ENCODE peak calls at places on chromosomes 1 and 21, in six cellular contexts. One of them, this sample, is unnamed.

GRCh38 chr1:17370618-17371017 is 1.4 kb upstream of the PADI6 start:
- DNase-seq in prostate gland: no peak
- DNase-seq in fibroblast of lung: no peak
- DNase-seq in testis: no peak
- DNase-seq in ovary: no peak
- DNase-seq in endodermal cell: no peak
- DNase-seq in this sample: peak; percentile 62

GRCh38 chr1:45876000-45876399 is 72.6 kb downstream of the MAST2 start:
- DNase-seq in prostate gland: no peak
- DNase-seq in fibroblast of lung: no peak
- DNase-seq in testis: no peak
- DNase-seq in ovary: no peak
- DNase-seq in endodermal cell: no peak
- DNase-seq in this sample: no peak

GRCh38 chr1:63487336-63488065 is 35.5 kb downstream of the ITGB3BP start:
- DNase-seq in prostate gland: peak; percentile 20
- DNase-seq in fibroblast of lung: peak; percentile 93
- DNase-seq in testis: no peak
- DNase-seq in ovary: no peak
- DNase-seq in endodermal cell: no peak
- DNase-seq in this sample: no peak

GRCh38 chr21:45551816-45552695 is 9.8 kb upstream of the SLC19A1 start:
- DNase-seq in prostate gland: no peak
- DNase-seq in fibroblast of lung: no peak
- DNase-seq in testis: no peak
- DNase-seq in ovary: no peak
- DNase-seq in endodermal cell: peak; percentile 57
- DNase-seq in this sample: no peak

GRCh38 chr1:65825736-65826135 is 33.0 kb downstream of the PDE4B start:
- DNase-seq in prostate gland: no peak
- DNase-seq in fibroblast of lung: peak; percentile 85
- DNase-seq in testis: no peak
- DNase-seq in ovary: no peak
- DNase-seq in endodermal cell: no peak
- DNase-seq in this sample: no peak

GRCh38 chr1:110055493-110056283 is 14.8 kb downstream of the ALX3 start:
- DNase-seq in prostate gland: no peak
- DNase-seq in fibroblast of lung: peak; percentile 9
- DNase-seq in testis: no peak
- DNase-seq in ovary: no peak
- DNase-seq in endodermal cell: no peak
- DNase-seq in this sample: no peak

GRCh38 chr1:31617917-31618746 is 643 bp downstream of the HCRTR1 start:
- DNase-seq in prostate gland: no peak
- DNase-seq in fibroblast of lung: peak; percentile 26
- DNase-seq in testis: peak; percentile 56
- DNase-seq in ovary: no peak
- DNase-seq in endodermal cell: peak; percentile 91
- DNase-seq in this sample: peak; percentile 33

GRCh38 chr1:218867941-218868656 is 305.6 kb upstream of the LYPLAL1 start:
- DNase-seq in prostate gland: no peak
- DNase-seq in fibroblast of lung: no peak
- DNase-seq in testis: no peak
- DNase-seq in ovary: no peak
- DNase-seq in endodermal cell: no peak
- DNase-seq in this sample: no peak

GRCh38 chr1:29122987-29123870 is 474 bp downstream of the TMEM200B start:
- DNase-seq in prostate gland: no peak
- DNase-seq in fibroblast of lung: peak; percentile 58
- DNase-seq in testis: peak; percentile 37
- DNase-seq in ovary: peak; percentile 63
- DNase-seq in endodermal cell: peak; percentile 82
- DNase-seq in this sample: no peak

GRCh38 chr1:222307621-222308020 is 240.3 kb downstream of the HHIPL2 start:
- DNase-seq in prostate gland: no peak
- DNase-seq in fibroblast of lung: no peak
- DNase-seq in testis: no peak
- DNase-seq in ovary: no peak
- DNase-seq in endodermal cell: no peak
- DNase-seq in this sample: no peak

GRCh38 chr1:39683591-39684312 is 7.5 kb downstream of the HPCAL4 start:
- DNase-seq in prostate gland: no peak
- DNase-seq in fibroblast of lung: peak; percentile 10
- DNase-seq in testis: no peak
- DNase-seq in ovary: no peak
- DNase-seq in endodermal cell: peak; percentile 58
- DNase-seq in this sample: no peak

GRCh38 chr1:157110003-157110402 is 10.4 kb upstream of the ETV3L start:
- DNase-seq in prostate gland: no peak
- DNase-seq in fibroblast of lung: no peak
- DNase-seq in testis: no peak
- DNase-seq in ovary: no peak
- DNase-seq in endodermal cell: no peak
- DNase-seq in this sample: no peak

GRCh38 chr1:1434131-1434811 is 1.2 kb upstream of the VWA1 start:
- DNase-seq in prostate gland: peak; percentile 67
- DNase-seq in fibroblast of lung: no peak
- DNase-seq in testis: peak; percentile 71
- DNase-seq in ovary: peak; percentile 78
- DNase-seq in endodermal cell: peak; percentile 91
- DNase-seq in this sample: no peak

GRCh38 chr1:212938846-212939245 is 11.5 kb upstream of the VASH2 start:
- DNase-seq in prostate gland: no peak
- DNase-seq in fibroblast of lung: no peak
- DNase-seq in testis: no peak
- DNase-seq in ovary: no peak
- DNase-seq in endodermal cell: no peak
- DNase-seq in this sample: no peak

GRCh38 chr1:99445486-99445885 is 181.2 kb downstream of the PLPPR4 start:
- DNase-seq in prostate gland: no peak
- DNase-seq in fibroblast of lung: peak; percentile 48
- DNase-seq in testis: no peak
- DNase-seq in ovary: no peak
- DNase-seq in endodermal cell: no peak
- DNase-seq in this sample: no peak

GRCh38 chr1:226762988-226763740 is 24.1 kb upstream of the ITPKB start:
- DNase-seq in prostate gland: no peak
- DNase-seq in fibroblast of lung: no peak
- DNase-seq in testis: no peak
- DNase-seq in ovary: no peak
- DNase-seq in endodermal cell: peak; percentile 53
- DNase-seq in this sample: no peak

GRCh38 chr1:226730826-226731225 is 8.3 kb downstream of the ITPKB start:
- DNase-seq in prostate gland: no peak
- DNase-seq in fibroblast of lung: no peak
- DNase-seq in testis: no peak
- DNase-seq in ovary: no peak
- DNase-seq in endodermal cell: no peak
- DNase-seq in this sample: no peak

DNA sequence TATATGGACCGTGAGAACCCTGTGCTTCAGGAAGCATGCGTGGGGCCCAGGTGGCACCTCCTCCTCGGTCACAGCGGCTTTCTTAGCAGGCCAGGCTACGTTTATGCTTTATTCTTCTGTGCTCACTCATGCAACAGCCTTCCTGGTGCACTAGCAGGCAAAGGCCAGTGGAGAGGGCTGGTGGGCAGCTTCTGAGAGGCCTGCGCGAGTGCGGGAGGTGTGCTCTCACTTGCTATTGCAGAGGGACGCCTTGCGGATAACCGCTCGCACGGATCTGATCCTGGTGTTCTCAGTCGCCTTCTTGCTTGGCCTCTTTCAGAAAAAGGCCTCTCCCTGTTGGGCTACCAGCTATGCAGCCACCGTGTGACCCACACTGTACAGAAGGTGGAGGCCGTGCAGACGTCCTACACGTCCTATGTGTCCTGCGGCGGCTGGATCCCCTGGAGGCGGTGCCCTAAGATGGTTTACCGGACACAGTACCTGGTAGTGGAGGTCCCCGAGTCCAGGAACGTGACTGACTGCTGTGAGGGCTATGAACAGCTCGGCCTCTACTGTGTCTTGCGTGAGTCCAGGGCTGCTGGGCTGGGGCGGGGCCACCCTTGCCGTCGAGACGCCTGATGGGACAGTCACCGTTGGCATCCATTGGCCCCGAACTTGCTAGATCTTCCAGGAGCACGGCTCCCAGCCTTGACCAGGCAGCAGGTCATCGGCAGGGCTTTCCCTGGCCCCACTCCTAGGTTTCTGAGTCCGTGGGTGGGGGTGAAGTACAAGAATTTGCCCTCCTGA is 4.8 kb downstream of the UMODL1 start:
- DNase-seq in prostate gland: no peak
- DNase-seq in fibroblast of lung: no peak
- DNase-seq in testis: no peak
- DNase-seq in ovary: no peak
- DNase-seq in endodermal cell: no peak
- DNase-seq in this sample: no peak
- TF ChIP-seq CTCF in prostate gland: no peak
- TF ChIP-seq CTCF in fibroblast of lung: no peak
- TF ChIP-seq CTCF in testis: no peak
- TF ChIP-seq CTCF in ovary: no peak
- TF ChIP-seq CTCF in endodermal cell: peak; percentile 17
- TF ChIP-seq CTCF in this sample: no peak

DNA sequence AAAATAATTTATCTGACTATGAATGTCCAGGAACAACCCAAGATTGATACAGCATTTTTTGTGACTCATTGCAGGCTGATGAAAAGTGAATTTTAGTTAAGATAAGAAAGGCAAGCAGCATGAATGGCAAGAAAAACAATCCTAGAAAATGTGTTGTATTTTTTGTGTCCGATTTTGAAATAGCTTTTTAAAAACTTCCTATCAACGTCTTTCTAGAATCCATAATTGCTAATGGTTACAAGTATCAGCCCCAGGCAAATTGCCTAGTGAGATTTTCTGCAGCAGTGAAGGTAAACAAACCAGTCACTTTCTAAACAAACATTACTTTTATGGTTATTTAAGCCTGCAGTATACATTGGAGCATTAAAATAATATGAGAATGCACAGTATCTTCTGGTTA is 251.7 kb downstream of the PTPRC start:
- DNase-seq in prostate gland: no peak
- DNase-seq in fibroblast of lung: peak; percentile 69
- DNase-seq in testis: no peak
- DNase-seq in ovary: no peak
- DNase-seq in endodermal cell: no peak
- DNase-seq in this sample: no peak
- H3K27ac ChIP-seq in prostate gland: no peak overlapping the region
- H3K27ac ChIP-seq in fibroblast of lung: no peak overlapping the region
- H3K27ac ChIP-seq in testis: no peak overlapping the region
- H3K27ac ChIP-seq in ovary: no peak overlapping the region
- H3K27ac ChIP-seq in endodermal cell: no peak overlapping the region
- H3K27ac ChIP-seq in this sample: no peak overlapping the region

DNA sequence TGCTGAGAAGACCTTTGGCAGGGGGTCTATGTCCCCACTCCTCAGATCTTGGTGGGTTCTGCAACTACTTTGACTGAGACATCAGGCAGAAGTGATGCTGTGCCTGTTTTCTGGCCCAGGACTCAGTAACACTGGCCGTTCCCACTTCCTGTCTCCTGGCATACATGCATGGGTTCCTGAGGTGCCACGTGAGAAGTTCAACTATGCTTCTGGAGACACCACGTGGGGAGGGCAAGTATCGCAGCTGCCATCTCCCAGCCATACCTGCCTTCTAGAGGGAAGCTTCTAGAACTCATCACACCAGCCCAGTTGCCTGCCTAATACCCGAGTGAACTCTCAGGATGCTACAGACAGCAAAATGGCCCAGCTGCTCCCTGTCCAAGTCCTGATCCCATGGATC is 65.8 kb downstream of the TRABD2B start:
- DNase-seq in prostate gland: no peak
- DNase-seq in fibroblast of lung: no peak
- DNase-seq in testis: no peak
- DNase-seq in ovary: no peak
- DNase-seq in endodermal cell: peak; percentile 72
- DNase-seq in this sample: no peak
- TF ChIP-seq CTCF in prostate gland: no peak
- TF ChIP-seq CTCF in fibroblast of lung: no peak
- TF ChIP-seq CTCF in testis: no peak
- TF ChIP-seq CTCF in ovary: no peak
- TF ChIP-seq CTCF in endodermal cell: peak; percentile 55
- TF ChIP-seq CTCF in this sample: no peak

GRCh38 chr1:118945460-118945859 is 42.7 kb downstream of the TBX15 start:
- DNase-seq in prostate gland: no peak
- DNase-seq in fibroblast of lung: no peak
- DNase-seq in testis: no peak
- DNase-seq in ovary: no peak
- DNase-seq in endodermal cell: no peak
- DNase-seq in this sample: no peak
- H3K27ac ChIP-seq in prostate gland: no peak overlapping the region
- H3K27ac ChIP-seq in fibroblast of lung: no peak overlapping the region
- H3K27ac ChIP-seq in testis: no peak overlapping the region
- H3K27ac ChIP-seq in ovary: no peak overlapping the region
- H3K27ac ChIP-seq in endodermal cell: no peak overlapping the region
- H3K27ac ChIP-seq in this sample: no peak overlapping the region

DNA sequence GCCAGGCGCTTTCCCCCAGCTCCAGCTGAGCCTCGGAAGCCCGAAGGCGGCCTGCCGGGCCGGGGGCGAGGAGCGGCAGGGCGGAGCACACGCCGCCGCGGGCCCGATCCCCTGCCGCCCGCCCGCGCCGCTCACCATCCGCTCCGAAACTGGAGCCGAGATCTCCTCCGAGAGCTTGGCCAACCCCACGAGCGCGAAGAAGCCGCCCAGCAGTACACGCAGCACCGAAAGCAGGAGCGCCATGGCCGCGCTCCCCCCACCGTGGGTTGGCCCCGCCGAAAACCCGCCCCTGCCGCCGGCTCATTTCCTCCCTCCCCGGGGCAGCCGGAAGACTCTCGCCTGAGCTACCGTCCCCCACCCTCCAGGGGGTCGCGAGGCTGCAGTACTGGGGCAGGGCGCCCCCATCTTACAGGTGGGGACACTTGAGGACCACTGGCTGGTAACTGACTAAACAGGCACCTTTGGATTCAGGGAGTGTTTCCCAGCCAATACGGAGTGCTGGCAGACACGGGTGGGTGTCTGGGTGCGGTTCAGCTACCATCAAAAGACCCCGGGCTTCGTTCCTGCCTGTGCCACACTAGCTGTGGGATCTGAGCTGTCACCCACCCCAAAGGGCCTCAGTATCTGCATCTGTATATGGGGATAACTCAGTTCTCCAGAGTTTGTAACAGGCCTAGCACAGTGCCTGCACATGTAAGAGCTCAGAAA is at the start of gene TMEM35B:
- DNase-seq in prostate gland: peak; percentile 49
- DNase-seq in fibroblast of lung: peak; percentile 47
- DNase-seq in testis: peak; percentile 75
- DNase-seq in ovary: peak; percentile 68
- DNase-seq in endodermal cell: peak; percentile 87
- DNase-seq in this sample: peak; percentile 58
- TF ChIP-seq CTCF in prostate gland: no peak
- TF ChIP-seq CTCF in fibroblast of lung: no peak
- TF ChIP-seq CTCF in testis: peak; percentile 13
- TF ChIP-seq CTCF in ovary: peak; percentile 35
- TF ChIP-seq CTCF in endodermal cell: peak; percentile 23
- TF ChIP-seq CTCF in this sample: no peak

GRCh38 chr1:167601442-167602380 is 28.3 kb upstream of the RCSD1 start:
- DNase-seq in prostate gland: no peak
- DNase-seq in fibroblast of lung: no peak
- DNase-seq in testis: peak; percentile 40
- DNase-seq in ovary: peak; percentile 20
- DNase-seq in endodermal cell: no peak
- DNase-seq in this sample: no peak
- H3K27ac ChIP-seq in prostate gland: no peak overlapping the region
- H3K27ac ChIP-seq in fibroblast of lung: no peak overlapping the region
- H3K27ac ChIP-seq in testis: peak overlapping the region; percentile 5
- H3K27ac ChIP-seq in ovary: no peak overlapping the region
- H3K27ac ChIP-seq in endodermal cell: no peak overlapping the region
- H3K27ac ChIP-seq in this sample: no peak overlapping the region